ENCODE peak calls at places on chromosomes 12 and 14, in eight cellular contexts. One of them, this sample, is unnamed.

GRCh38 chr12:131120831-131121271 is 167.1 kb downstream of the ADGRD1 start:
- DNase-seq in AG09319: no peak
- DNase-seq in brain microvascular endothelial cell: no peak
- DNase-seq in heart left ventricle: no peak
- DNase-seq in neural crest cell: no peak
- DNase-seq in OCI-LY7: no peak
- DNase-seq in GM12865: no peak
- DNase-seq in fibroblast of mammary gland: no peak
- DNase-seq in this sample: no peak

GRCh38 chr14:21894003-21894897 is 220.6 kb upstream of the OR4E1 start:
- DNase-seq in AG09319: no peak
- DNase-seq in brain microvascular endothelial cell: no peak
- DNase-seq in heart left ventricle: no peak
- DNase-seq in neural crest cell: no peak
- DNase-seq in OCI-LY7: peak; percentile 80
- DNase-seq in GM12865: peak; percentile 9
- DNase-seq in fibroblast of mammary gland: no peak
- DNase-seq in this sample: no peak

GRCh38 chr14:72879431-72879830 is 14.5 kb downstream of the DPF3 start:
- DNase-seq in AG09319: no peak
- DNase-seq in brain microvascular endothelial cell: no peak
- DNase-seq in heart left ventricle: no peak
- DNase-seq in neural crest cell: no peak
- DNase-seq in OCI-LY7: no peak
- DNase-seq in GM12865: no peak
- DNase-seq in fibroblast of mammary gland: no peak
- DNase-seq in this sample: no peak

GRCh38 chr14:59754256-59754655 is 116.3 kb downstream of the RTN1 start:
- DNase-seq in AG09319: no peak
- DNase-seq in brain microvascular endothelial cell: no peak
- DNase-seq in heart left ventricle: no peak
- DNase-seq in neural crest cell: no peak
- DNase-seq in OCI-LY7: no peak
- DNase-seq in GM12865: no peak
- DNase-seq in fibroblast of mammary gland: peak; percentile 60
- DNase-seq in this sample: no peak

GRCh38 chr12:88998421-88998820 is 353.9 kb downstream of the DUSP6 start:
- DNase-seq in AG09319: no peak
- DNase-seq in brain microvascular endothelial cell: no peak
- DNase-seq in heart left ventricle: no peak
- DNase-seq in neural crest cell: no peak
- DNase-seq in OCI-LY7: no peak
- DNase-seq in GM12865: no peak
- DNase-seq in fibroblast of mammary gland: peak; percentile 53
- DNase-seq in this sample: no peak

GRCh38 chr14:92863281-92863680 is 59.7 kb upstream of the CHGA start:
- DNase-seq in AG09319: no peak
- DNase-seq in brain microvascular endothelial cell: no peak
- DNase-seq in heart left ventricle: no peak
- DNase-seq in neural crest cell: no peak
- DNase-seq in OCI-LY7: peak; percentile 46
- DNase-seq in GM12865: no peak
- DNase-seq in fibroblast of mammary gland: no peak
- DNase-seq in this sample: no peak

GRCh38 chr14:76136476-76137160 is 15.1 kb upstream of the GPATCH2L start:
- DNase-seq in AG09319: no peak
- DNase-seq in brain microvascular endothelial cell: no peak
- DNase-seq in heart left ventricle: no peak
- DNase-seq in neural crest cell: no peak
- DNase-seq in OCI-LY7: no peak
- DNase-seq in GM12865: no peak
- DNase-seq in fibroblast of mammary gland: no peak
- DNase-seq in this sample: no peak

GRCh38 chr12:27652174-27652763 is 44.0 kb upstream of the REP15 start:
- DNase-seq in AG09319: peak; percentile 66
- DNase-seq in brain microvascular endothelial cell: peak; percentile 80
- DNase-seq in heart left ventricle: peak; percentile 56
- DNase-seq in neural crest cell: peak; percentile 61
- DNase-seq in OCI-LY7: peak; percentile 69
- DNase-seq in GM12865: peak; percentile 68
- DNase-seq in fibroblast of mammary gland: peak; percentile 90
- DNase-seq in this sample: peak; percentile 71

GRCh38 chr12:85835417-85835809 is 796 bp downstream of the RASSF9 start:
- DNase-seq in AG09319: no peak
- DNase-seq in brain microvascular endothelial cell: no peak
- DNase-seq in heart left ventricle: no peak
- DNase-seq in neural crest cell: no peak
- DNase-seq in OCI-LY7: no peak
- DNase-seq in GM12865: no peak
- DNase-seq in fibroblast of mammary gland: peak; percentile 54
- DNase-seq in this sample: no peak

GRCh38 chr12:105748806-105749600 is 389.8 kb downstream of the NUAK1 start:
- DNase-seq in AG09319: no peak
- DNase-seq in brain microvascular endothelial cell: peak; percentile 76
- DNase-seq in heart left ventricle: peak; percentile 66
- DNase-seq in neural crest cell: no peak
- DNase-seq in OCI-LY7: no peak
- DNase-seq in GM12865: no peak
- DNase-seq in fibroblast of mammary gland: peak; percentile 56
- DNase-seq in this sample: no peak

GRCh38 chr12:95214466-95214865 is 2.8 kb downstream of the FGD6 start:
- DNase-seq in AG09319: no peak
- DNase-seq in brain microvascular endothelial cell: no peak
- DNase-seq in heart left ventricle: no peak
- DNase-seq in neural crest cell: no peak
- DNase-seq in OCI-LY7: no peak
- DNase-seq in GM12865: peak; percentile 44
- DNase-seq in fibroblast of mammary gland: peak; percentile 19
- DNase-seq in this sample: no peak

GRCh38 chr14:58280954-58281787 is 17.2 kb upstream of the ARID4A start:
- DNase-seq in AG09319: peak; percentile 76
- DNase-seq in brain microvascular endothelial cell: peak; percentile 93
- DNase-seq in heart left ventricle: peak; percentile 61
- DNase-seq in neural crest cell: no peak
- DNase-seq in OCI-LY7: no peak
- DNase-seq in GM12865: peak; percentile 22
- DNase-seq in fibroblast of mammary gland: peak; percentile 84
- DNase-seq in this sample: peak; percentile 97

GRCh38 chr12:123150804-123151678 is at the start of gene PITPNM2:
- DNase-seq in AG09319: no peak
- DNase-seq in brain microvascular endothelial cell: no peak
- DNase-seq in heart left ventricle: peak; percentile 71
- DNase-seq in neural crest cell: peak; percentile 55
- DNase-seq in OCI-LY7: peak; percentile 55
- DNase-seq in GM12865: peak; percentile 71
- DNase-seq in fibroblast of mammary gland: peak; percentile 35
- DNase-seq in this sample: peak; percentile 25

GRCh38 chr12:75568801-75569200 is 57.4 kb upstream of the KRR1 start:
- DNase-seq in AG09319: no peak
- DNase-seq in brain microvascular endothelial cell: no peak
- DNase-seq in heart left ventricle: no peak
- DNase-seq in neural crest cell: no peak
- DNase-seq in OCI-LY7: no peak
- DNase-seq in GM12865: no peak
- DNase-seq in fibroblast of mammary gland: no peak
- DNase-seq in this sample: no peak

GRCh38 chr12:109347579-109347978 is at the start of gene MYO1H:
- DNase-seq in AG09319: no peak
- DNase-seq in brain microvascular endothelial cell: no peak
- DNase-seq in heart left ventricle: no peak
- DNase-seq in neural crest cell: no peak
- DNase-seq in OCI-LY7: no peak
- DNase-seq in GM12865: no peak
- DNase-seq in fibroblast of mammary gland: no peak
- DNase-seq in this sample: no peak

GRCh38 chr12:109345428-109345827 is 2.3 kb upstream of the MYO1H start:
- DNase-seq in AG09319: no peak
- DNase-seq in brain microvascular endothelial cell: no peak
- DNase-seq in heart left ventricle: no peak
- DNase-seq in neural crest cell: no peak
- DNase-seq in OCI-LY7: no peak
- DNase-seq in GM12865: no peak
- DNase-seq in fibroblast of mammary gland: no peak
- DNase-seq in this sample: no peak

GRCh38 chr12:109346920-109347319 is 780 bp upstream of the MYO1H start:
- DNase-seq in AG09319: no peak
- DNase-seq in brain microvascular endothelial cell: no peak
- DNase-seq in heart left ventricle: no peak
- DNase-seq in neural crest cell: no peak
- DNase-seq in OCI-LY7: peak; percentile 13
- DNase-seq in GM12865: peak; percentile 22
- DNase-seq in fibroblast of mammary gland: no peak
- DNase-seq in this sample: no peak
- TF ChIP-seq CTCF in AG09319: no peak
- TF ChIP-seq CTCF in brain microvascular endothelial cell: peak; percentile 11
- TF ChIP-seq CTCF in heart left ventricle: no peak
- TF ChIP-seq CTCF in neural crest cell: no peak
- TF ChIP-seq CTCF in OCI-LY7: peak; percentile 70
- TF ChIP-seq CTCF in GM12865: peak; percentile 17
- TF ChIP-seq CTCF in fibroblast of mammary gland: peak; percentile 13
- TF ChIP-seq CTCF in this sample: peak; percentile 24

GRCh38 chr14:104794099-104794498 is 1.4 kb downstream of the AKT1 start:
- DNase-seq in AG09319: no peak
- DNase-seq in brain microvascular endothelial cell: peak; percentile 55
- DNase-seq in heart left ventricle: peak; percentile 50
- DNase-seq in neural crest cell: no peak
- DNase-seq in OCI-LY7: peak; percentile 39
- DNase-seq in GM12865: peak; percentile 70
- DNase-seq in fibroblast of mammary gland: peak; percentile 66
- DNase-seq in this sample: peak; percentile 8

GRCh38 chr14:104792101-104792884 is 3.3 kb downstream of the AKT1 start:
- DNase-seq in AG09319: no peak
- DNase-seq in brain microvascular endothelial cell: no peak
- DNase-seq in heart left ventricle: peak; percentile 75
- DNase-seq in neural crest cell: no peak
- DNase-seq in OCI-LY7: no peak
- DNase-seq in GM12865: no peak
- DNase-seq in fibroblast of mammary gland: no peak
- DNase-seq in this sample: no peak

GRCh38 chr14:104791425-104791824 is 4.1 kb downstream of the AKT1 start:
- DNase-seq in AG09319: no peak
- DNase-seq in brain microvascular endothelial cell: no peak
- DNase-seq in heart left ventricle: no peak
- DNase-seq in neural crest cell: no peak
- DNase-seq in OCI-LY7: no peak
- DNase-seq in GM12865: no peak
- DNase-seq in fibroblast of mammary gland: no peak
- DNase-seq in this sample: no peak

GRCh38 chr14:104793703-104793959 is 1.9 kb downstream of the AKT1 start:
- DNase-seq in AG09319: no peak
- DNase-seq in brain microvascular endothelial cell: no peak
- DNase-seq in heart left ventricle: no peak
- DNase-seq in neural crest cell: no peak
- DNase-seq in OCI-LY7: no peak
- DNase-seq in GM12865: no peak
- DNase-seq in fibroblast of mammary gland: no peak
- DNase-seq in this sample: no peak

DNA sequence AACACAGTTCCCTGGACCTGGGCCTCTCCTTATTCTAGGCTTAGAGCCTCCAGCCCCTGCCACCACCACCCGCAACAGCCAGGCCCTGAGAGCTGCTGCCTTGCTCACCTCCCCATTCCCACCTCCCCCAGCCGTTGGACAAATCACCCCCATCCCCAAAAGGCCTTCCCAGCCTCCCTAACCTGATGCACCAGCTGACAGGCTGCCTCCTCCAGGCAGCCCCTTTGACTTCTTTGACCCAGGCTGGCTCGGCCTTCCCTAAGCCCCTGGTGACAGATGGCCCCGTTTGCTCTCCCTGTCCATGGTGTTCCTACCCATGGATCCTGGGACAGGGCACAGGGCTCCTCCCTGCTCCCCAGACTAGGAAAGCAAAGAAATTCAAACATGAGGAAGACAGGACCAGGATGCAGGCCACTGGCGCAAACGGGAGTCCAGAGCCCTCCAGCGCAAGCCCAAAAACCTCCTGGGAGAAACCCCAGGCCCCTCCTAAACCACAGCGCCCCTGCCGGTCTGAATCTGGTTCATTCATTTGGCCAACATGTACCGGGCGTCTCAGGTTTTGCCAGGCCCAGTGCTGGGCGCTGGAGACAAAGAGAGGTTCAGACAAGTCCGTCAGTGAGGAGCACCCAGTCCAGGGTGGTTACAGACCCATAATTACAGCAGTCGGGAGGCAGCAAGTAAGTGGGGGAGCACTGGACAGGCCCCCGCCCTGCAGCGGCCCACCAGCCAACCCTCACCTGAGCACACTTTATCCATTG is 2.4 kb downstream of the AKT1 start:
- DNase-seq in AG09319: no peak
- DNase-seq in brain microvascular endothelial cell: no peak
- DNase-seq in heart left ventricle: no peak
- DNase-seq in neural crest cell: no peak
- DNase-seq in OCI-LY7: no peak
- DNase-seq in GM12865: no peak
- DNase-seq in fibroblast of mammary gland: no peak
- DNase-seq in this sample: no peak
- TF ChIP-seq CTCF in AG09319: no peak
- TF ChIP-seq CTCF in brain microvascular endothelial cell: peak; percentile 11
- TF ChIP-seq CTCF in heart left ventricle: no peak
- TF ChIP-seq CTCF in neural crest cell: no peak
- TF ChIP-seq CTCF in OCI-LY7: no peak
- TF ChIP-seq CTCF in GM12865: no peak
- TF ChIP-seq CTCF in fibroblast of mammary gland: no peak
- TF ChIP-seq CTCF in this sample: peak; percentile 50

GRCh38 chr12:109385339-109386078 is 37.8 kb downstream of the MYO1H start:
- DNase-seq in AG09319: peak; percentile 58
- DNase-seq in brain microvascular endothelial cell: peak; percentile 11
- DNase-seq in heart left ventricle: no peak
- DNase-seq in neural crest cell: no peak
- DNase-seq in OCI-LY7: peak; percentile 61
- DNase-seq in GM12865: peak; percentile 41
- DNase-seq in fibroblast of mammary gland: peak; percentile 63
- DNase-seq in this sample: peak; percentile 59
- TF ChIP-seq CTCF in AG09319: peak; percentile 50
- TF ChIP-seq CTCF in brain microvascular endothelial cell: peak; percentile 47
- TF ChIP-seq CTCF in heart left ventricle: peak; percentile 51
- TF ChIP-seq CTCF in neural crest cell: peak; percentile 84
- TF ChIP-seq CTCF in OCI-LY7: peak; percentile 83
- TF ChIP-seq CTCF in GM12865: peak; percentile 26
- TF ChIP-seq CTCF in fibroblast of mammary gland: peak; percentile 56
- TF ChIP-seq CTCF in this sample: peak; percentile 83

DNA sequence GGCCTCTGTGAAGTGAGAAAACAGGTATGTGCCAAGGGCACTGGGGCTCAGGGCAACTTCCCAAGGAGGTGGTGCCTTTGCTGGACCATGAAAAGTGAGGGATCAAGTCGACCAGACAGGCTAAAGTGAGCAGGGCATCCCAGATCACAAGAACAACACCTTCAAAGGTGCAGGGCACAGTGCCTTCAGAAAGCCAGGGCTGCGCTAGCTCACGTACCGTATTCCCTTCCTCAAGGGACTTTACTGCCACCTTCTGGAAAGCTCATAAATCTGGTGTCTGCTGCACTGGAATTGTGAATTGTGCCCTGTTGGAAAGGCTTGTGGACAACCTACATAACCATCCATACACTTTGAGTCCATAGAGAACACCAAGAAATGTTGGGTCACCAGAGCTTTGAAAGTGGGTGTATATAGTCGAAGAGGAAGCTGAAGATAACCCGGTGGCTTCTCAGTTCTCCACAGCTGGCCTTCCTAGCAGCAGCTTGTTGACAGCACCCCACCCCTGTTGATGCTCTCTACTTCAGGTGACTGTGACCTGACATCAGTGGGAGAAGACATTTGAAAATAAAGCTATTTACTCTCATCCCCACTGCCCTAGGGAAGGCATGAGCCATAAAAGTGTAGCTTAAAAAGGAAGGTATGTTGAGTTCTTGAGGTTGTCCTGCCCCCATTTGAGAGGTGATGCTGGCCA is 24.5 kb downstream of the FIGNL2 start:
- DNase-seq in AG09319: peak; percentile 32
- DNase-seq in brain microvascular endothelial cell: peak; percentile 37
- DNase-seq in heart left ventricle: no peak
- DNase-seq in neural crest cell: no peak
- DNase-seq in OCI-LY7: peak; percentile 39
- DNase-seq in GM12865: peak; percentile 37
- DNase-seq in fibroblast of mammary gland: peak; percentile 68
- DNase-seq in this sample: peak; percentile 64
- TF ChIP-seq CTCF in AG09319: peak; percentile 62
- TF ChIP-seq CTCF in brain microvascular endothelial cell: peak; percentile 77
- TF ChIP-seq CTCF in heart left ventricle: peak; percentile 51
- TF ChIP-seq CTCF in neural crest cell: peak; percentile 62
- TF ChIP-seq CTCF in OCI-LY7: peak; percentile 68
- TF ChIP-seq CTCF in GM12865: peak; percentile 22
- TF ChIP-seq CTCF in fibroblast of mammary gland: peak; percentile 63
- TF ChIP-seq CTCF in this sample: peak; percentile 77

This sample was measured in HFFc6.